ENCODE peak calls at places on chromosome 12, in six cellular contexts. One of them, this sample, is unnamed.

GRCh38 chr12:5258498-5258897 is 173.4 kb upstream of the NTF3 start:
- DNase-seq in heart right ventricle: no peak
- DNase-seq in stimulated activated CD4-positive, alpha-beta T cell treated with anti-CD3 and anti-CD28 coated beads, Interleukin-15, amount 100 ng/mL, for 24 hours: no peak
- DNase-seq in fibroblast of lung: peak; percentile 81
- DNase-seq in GM12878: no peak
- DNase-seq in anterior cingulate cortex: no peak
- DNase-seq in this sample: no peak

GRCh38 chr12:5268424-5269210 is 163.3 kb upstream of the NTF3 start:
- DNase-seq in heart right ventricle: no peak
- DNase-seq in stimulated activated CD4-positive, alpha-beta T cell treated with anti-CD3 and anti-CD28 coated beads, Interleukin-15, amount 100 ng/mL, for 24 hours: no peak
- DNase-seq in fibroblast of lung: no peak
- DNase-seq in GM12878: no peak
- DNase-seq in anterior cingulate cortex: no peak
- DNase-seq in this sample: no peak

GRCh38 chr12:117774986-117775775 is 193.6 kb downstream of the KSR2 start:
- DNase-seq in heart right ventricle: no peak
- DNase-seq in stimulated activated CD4-positive, alpha-beta T cell treated with anti-CD3 and anti-CD28 coated beads, Interleukin-15, amount 100 ng/mL, for 24 hours: peak; percentile 3
- DNase-seq in fibroblast of lung: peak; percentile 1
- DNase-seq in GM12878: no peak
- DNase-seq in anterior cingulate cortex: no peak
- DNase-seq in this sample: no peak

GRCh38 chr12:104538056-104538455 is 81.3 kb downstream of the CHST11 start:
- DNase-seq in heart right ventricle: no peak
- DNase-seq in stimulated activated CD4-positive, alpha-beta T cell treated with anti-CD3 and anti-CD28 coated beads, Interleukin-15, amount 100 ng/mL, for 24 hours: no peak
- DNase-seq in fibroblast of lung: no peak
- DNase-seq in GM12878: no peak
- DNase-seq in anterior cingulate cortex: no peak
- DNase-seq in this sample: no peak

GRCh38 chr12:131076277-131076676 is 122.6 kb downstream of the ADGRD1 start:
- DNase-seq in heart right ventricle: no peak
- DNase-seq in stimulated activated CD4-positive, alpha-beta T cell treated with anti-CD3 and anti-CD28 coated beads, Interleukin-15, amount 100 ng/mL, for 24 hours: no peak
- DNase-seq in fibroblast of lung: no peak
- DNase-seq in GM12878: no peak
- DNase-seq in anterior cingulate cortex: no peak
- DNase-seq in this sample: no peak

GRCh38 chr12:47343684-47344567 is 264.2 kb upstream of the AMIGO2 start:
- DNase-seq in heart right ventricle: no peak
- DNase-seq in stimulated activated CD4-positive, alpha-beta T cell treated with anti-CD3 and anti-CD28 coated beads, Interleukin-15, amount 100 ng/mL, for 24 hours: no peak
- DNase-seq in fibroblast of lung: peak; percentile 96
- DNase-seq in GM12878: no peak
- DNase-seq in anterior cingulate cortex: no peak
- DNase-seq in this sample: no peak

GRCh38 chr12:3034067-3034750 is 43.0 kb upstream of the TSPAN9 start:
- DNase-seq in heart right ventricle: peak; percentile 66
- DNase-seq in stimulated activated CD4-positive, alpha-beta T cell treated with anti-CD3 and anti-CD28 coated beads, Interleukin-15, amount 100 ng/mL, for 24 hours: peak; percentile 70
- DNase-seq in fibroblast of lung: peak; percentile 57
- DNase-seq in GM12878: no peak
- DNase-seq in anterior cingulate cortex: peak; percentile 36
- DNase-seq in this sample: peak; percentile 12

GRCh38 chr12:128191380-128191779 is 75.6 kb upstream of the TMEM132C start:
- DNase-seq in heart right ventricle: no peak
- DNase-seq in stimulated activated CD4-positive, alpha-beta T cell treated with anti-CD3 and anti-CD28 coated beads, Interleukin-15, amount 100 ng/mL, for 24 hours: no peak
- DNase-seq in fibroblast of lung: no peak
- DNase-seq in GM12878: no peak
- DNase-seq in anterior cingulate cortex: no peak
- DNase-seq in this sample: no peak

GRCh38 chr12:115260807-115261161 is 576.8 kb upstream of the TBX3 start:
- DNase-seq in heart right ventricle: no peak
- DNase-seq in stimulated activated CD4-positive, alpha-beta T cell treated with anti-CD3 and anti-CD28 coated beads, Interleukin-15, amount 100 ng/mL, for 24 hours: no peak
- DNase-seq in fibroblast of lung: no peak
- DNase-seq in GM12878: no peak
- DNase-seq in anterior cingulate cortex: no peak
- DNase-seq in this sample: no peak

GRCh38 chr12:96233941-96234461 is 39.8 kb downstream of the ELK3 start:
- DNase-seq in heart right ventricle: peak; percentile 92
- DNase-seq in stimulated activated CD4-positive, alpha-beta T cell treated with anti-CD3 and anti-CD28 coated beads, Interleukin-15, amount 100 ng/mL, for 24 hours: no peak
- DNase-seq in fibroblast of lung: peak; percentile 97
- DNase-seq in GM12878: no peak
- DNase-seq in anterior cingulate cortex: peak; percentile 94
- DNase-seq in this sample: no peak

GRCh38 chr12:75970310-75970709 is 61.3 kb downstream of the PHLDA1 start:
- DNase-seq in heart right ventricle: no peak
- DNase-seq in stimulated activated CD4-positive, alpha-beta T cell treated with anti-CD3 and anti-CD28 coated beads, Interleukin-15, amount 100 ng/mL, for 24 hours: no peak
- DNase-seq in fibroblast of lung: no peak
- DNase-seq in GM12878: no peak
- DNase-seq in anterior cingulate cortex: no peak
- DNase-seq in this sample: no peak

GRCh38 chr12:66066071-66066928 is 64.2 kb downstream of the LLPH start:
- DNase-seq in heart right ventricle: no peak
- DNase-seq in stimulated activated CD4-positive, alpha-beta T cell treated with anti-CD3 and anti-CD28 coated beads, Interleukin-15, amount 100 ng/mL, for 24 hours: peak; percentile 8
- DNase-seq in fibroblast of lung: peak; percentile 82
- DNase-seq in GM12878: peak; percentile 75
- DNase-seq in anterior cingulate cortex: no peak
- DNase-seq in this sample: no peak

GRCh38 chr12:71371132-71371531 is 68.5 kb upstream of the LGR5 start:
- DNase-seq in heart right ventricle: no peak
- DNase-seq in stimulated activated CD4-positive, alpha-beta T cell treated with anti-CD3 and anti-CD28 coated beads, Interleukin-15, amount 100 ng/mL, for 24 hours: no peak
- DNase-seq in fibroblast of lung: peak; percentile 3
- DNase-seq in GM12878: no peak
- DNase-seq in anterior cingulate cortex: no peak
- DNase-seq in this sample: no peak

GRCh38 chr12:64610660-64611429 is 550 bp downstream of the RASSF3 start:
- DNase-seq in heart right ventricle: peak; percentile 57
- DNase-seq in stimulated activated CD4-positive, alpha-beta T cell treated with anti-CD3 and anti-CD28 coated beads, Interleukin-15, amount 100 ng/mL, for 24 hours: peak; percentile 80
- DNase-seq in fibroblast of lung: peak; percentile 57
- DNase-seq in GM12878: no peak
- DNase-seq in anterior cingulate cortex: no peak
- DNase-seq in this sample: peak; percentile 39

GRCh38 chr12:104420868-104421267 is 35.9 kb upstream of the CHST11 start:
- DNase-seq in heart right ventricle: no peak
- DNase-seq in stimulated activated CD4-positive, alpha-beta T cell treated with anti-CD3 and anti-CD28 coated beads, Interleukin-15, amount 100 ng/mL, for 24 hours: peak; percentile 4
- DNase-seq in fibroblast of lung: no peak
- DNase-seq in GM12878: no peak
- DNase-seq in anterior cingulate cortex: no peak
- DNase-seq in this sample: no peak

GRCh38 chr12:11861864-11862600 is 208.7 kb upstream of the BCL2L14 start:
- DNase-seq in heart right ventricle: no peak
- DNase-seq in stimulated activated CD4-positive, alpha-beta T cell treated with anti-CD3 and anti-CD28 coated beads, Interleukin-15, amount 100 ng/mL, for 24 hours: no peak
- DNase-seq in fibroblast of lung: no peak
- DNase-seq in GM12878: no peak
- DNase-seq in anterior cingulate cortex: no peak
- DNase-seq in this sample: no peak

GRCh38 chr12:47316609-47317049 is 236.9 kb upstream of the AMIGO2 start:
- DNase-seq in heart right ventricle: no peak
- DNase-seq in stimulated activated CD4-positive, alpha-beta T cell treated with anti-CD3 and anti-CD28 coated beads, Interleukin-15, amount 100 ng/mL, for 24 hours: no peak
- DNase-seq in fibroblast of lung: no peak
- DNase-seq in GM12878: no peak
- DNase-seq in anterior cingulate cortex: no peak
- DNase-seq in this sample: no peak

GRCh38 chr12:47903927-47904646 is 707 bp downstream of the VDR start:
- DNase-seq in heart right ventricle: no peak
- DNase-seq in stimulated activated CD4-positive, alpha-beta T cell treated with anti-CD3 and anti-CD28 coated beads, Interleukin-15, amount 100 ng/mL, for 24 hours: peak; percentile 84
- DNase-seq in fibroblast of lung: peak; percentile 89
- DNase-seq in GM12878: no peak
- DNase-seq in anterior cingulate cortex: no peak
- DNase-seq in this sample: peak; percentile 36

GRCh38 chr12:26031318-26031717 is 72.8 kb downstream of the RASSF8 start:
- DNase-seq in heart right ventricle: no peak
- DNase-seq in stimulated activated CD4-positive, alpha-beta T cell treated with anti-CD3 and anti-CD28 coated beads, Interleukin-15, amount 100 ng/mL, for 24 hours: no peak
- DNase-seq in fibroblast of lung: no peak
- DNase-seq in GM12878: no peak
- DNase-seq in anterior cingulate cortex: no peak
- DNase-seq in this sample: no peak

GRCh38 chr12:64943686-64944085 is 119.2 kb downstream of the TBC1D30 start:
- DNase-seq in heart right ventricle: no peak
- DNase-seq in stimulated activated CD4-positive, alpha-beta T cell treated with anti-CD3 and anti-CD28 coated beads, Interleukin-15, amount 100 ng/mL, for 24 hours: no peak
- DNase-seq in fibroblast of lung: peak; percentile 81
- DNase-seq in GM12878: no peak
- DNase-seq in anterior cingulate cortex: no peak
- DNase-seq in this sample: no peak

GRCh38 chr12:76766161-76766560 is 2.2 kb downstream of the ZDHHC17 start:
- DNase-seq in heart right ventricle: no peak
- DNase-seq in stimulated activated CD4-positive, alpha-beta T cell treated with anti-CD3 and anti-CD28 coated beads, Interleukin-15, amount 100 ng/mL, for 24 hours: no peak
- DNase-seq in fibroblast of lung: no peak
- DNase-seq in GM12878: no peak
- DNase-seq in anterior cingulate cortex: no peak
- DNase-seq in this sample: no peak

GRCh38 chr12:28032811-28033537 is 60.4 kb upstream of the PTHLH start:
- DNase-seq in heart right ventricle: no peak
- DNase-seq in stimulated activated CD4-positive, alpha-beta T cell treated with anti-CD3 and anti-CD28 coated beads, Interleukin-15, amount 100 ng/mL, for 24 hours: no peak
- DNase-seq in fibroblast of lung: peak; percentile 91
- DNase-seq in GM12878: no peak
- DNase-seq in anterior cingulate cortex: no peak
- DNase-seq in this sample: no peak

GRCh38 chr12:127052491-127053232 is 1214.3 kb upstream of the TMEM132C start:
- DNase-seq in heart right ventricle: no peak
- DNase-seq in stimulated activated CD4-positive, alpha-beta T cell treated with anti-CD3 and anti-CD28 coated beads, Interleukin-15, amount 100 ng/mL, for 24 hours: no peak
- DNase-seq in fibroblast of lung: peak; percentile 78
- DNase-seq in GM12878: no peak
- DNase-seq in anterior cingulate cortex: no peak
- DNase-seq in this sample: no peak

GRCh38 chr12:6222009-6222702 is 22.0 kb downstream of the CD9 start:
- DNase-seq in heart right ventricle: no peak
- DNase-seq in stimulated activated CD4-positive, alpha-beta T cell treated with anti-CD3 and anti-CD28 coated beads, Interleukin-15, amount 100 ng/mL, for 24 hours: no peak
- DNase-seq in fibroblast of lung: peak; percentile 30
- DNase-seq in GM12878: no peak
- DNase-seq in anterior cingulate cortex: no peak
- DNase-seq in this sample: no peak

GRCh38 chr12:18430425-18431048 is 169.2 kb downstream of the PIK3C2G start:
- DNase-seq in heart right ventricle: peak; percentile 37
- DNase-seq in stimulated activated CD4-positive, alpha-beta T cell treated with anti-CD3 and anti-CD28 coated beads, Interleukin-15, amount 100 ng/mL, for 24 hours: peak; percentile 2
- DNase-seq in fibroblast of lung: peak; percentile 50
- DNase-seq in GM12878: no peak
- DNase-seq in anterior cingulate cortex: no peak
- DNase-seq in this sample: no peak